ENCODE peak calls at places on chromosomes 4 and X, in eight cellular contexts. L is brain microvascular endothelial cell, V is dorsolateral prefrontal cortex, X is HCT116, P is SK-N-SH, B is fibroblast of lung, Y is A549, U is AG10803. E is an unnamed sample.

GRCh38 chrX:46903458-46904242 is 8.6 kb upstream of the JADE3 start:
- DNase-seq in L (peak), V (peak), X (peak), P (peak), B (peak), Y (peak), U (peak), E (peak)

GRCh38 chr4:48025005-48025404 is 8.4 kb downstream of the NIPAL1 start:
- DNase-seq in L (peak), V (no peak), X (no peak), P (no peak), B (peak), Y (no peak), U (no peak), E (peak)

GRCh38 chr4:4327652-4328121 is 37.6 kb downstream of the ZBTB49 start:
- DNase-seq in L (peak), V (no peak), X (no peak), P (peak), B (no peak), Y (peak), U (peak), E (peak)

GRCh38 chr4:174707277-174707676 is 121.8 kb downstream of the GLRA3 start:
- DNase-seq in L (no peak), V (no peak), X (no peak), P (no peak), B (no peak), Y (no peak), U (no peak), E (no peak)

GRCh38 chr4:38308728-38309315 is 348.6 kb downstream of the PTTG2 start:
- DNase-seq in L (peak), V (no peak), X (no peak), P (no peak), B (peak), Y (no peak), U (peak), E (peak)

GRCh38 chrX:154327026-154327820 is 31.6 kb downstream of the TKTL1 start:
- DNase-seq in L (no peak), V (no peak), X (no peak), P (no peak), B (peak), Y (no peak), U (peak), E (no peak)

GRCh38 chr4:26525136-26525535 is 34.9 kb upstream of the CCKAR start:
- DNase-seq in L (peak), V (no peak), X (no peak), P (no peak), B (peak), Y (no peak), U (peak), E (peak)

GRCh38 chr4:176538217-176538925 is 218.6 kb downstream of the SPCS3 start:
- DNase-seq in L (peak), V (no peak), X (no peak), P (no peak), B (peak), Y (peak), U (peak), E (peak)

GRCh38 chr4:89204624-89205023 is 93.3 kb downstream of the TIGD2 start:
- DNase-seq in L (peak), V (no peak), X (no peak), P (no peak), B (peak), Y (peak), U (no peak), E (peak)

GRCh38 chrX:137432609-137433008 is 133.3 kb upstream of the ZIC3 start:
- DNase-seq in L (no peak), V (no peak), X (no peak), P (peak), B (no peak), Y (peak), U (no peak), E (no peak)

GRCh38 chr4:164937576-164938270 is 39.7 kb downstream of the TRIM61 start:
- DNase-seq in L (peak), V (peak), X (no peak), P (no peak), B (no peak), Y (no peak), U (peak), E (peak)

GRCh38 chrX:24396236-24396929 is 35.9 kb downstream of the SUPT20HL1 start:
- DNase-seq in L (peak), V (no peak), X (no peak), P (no peak), B (peak), Y (no peak), U (peak), E (peak)

GRCh38 chrX:16559206-16559619 is 90.7 kb upstream of the S100G start:
- DNase-seq in L (no peak), V (no peak), X (no peak), P (no peak), B (peak), Y (no peak), U (peak), E (peak)

GRCh38 chrX:121356139-121356849 is 308.9 kb downstream of the GLUD2 start:
- DNase-seq in L (no peak), V (no peak), X (no peak), P (no peak), B (no peak), Y (no peak), U (no peak), E (no peak)

GRCh38 chrX:34578237-34578636 is 78.8 kb downstream of the TMEM47 start:
- DNase-seq in L (peak), V (no peak), X (no peak), P (peak), B (peak), Y (peak), U (peak), E (peak)

GRCh38 chr4:8365353-8365752 is 75.2 kb downstream of the ACOX3 start:
- DNase-seq in L (no peak), V (no peak), X (no peak), P (no peak), B (no peak), Y (no peak), U (no peak), E (no peak)

GRCh38 chr4:185221912-185222311 is 12.5 kb downstream of the SNX25 start:
- DNase-seq in L (no peak), V (no peak), X (no peak), P (no peak), B (no peak), Y (no peak), U (no peak), E (no peak)

GRCh38 chr4:153705743-153706468 is 21.8 kb downstream of the TLR2 start:
- DNase-seq in L (no peak), V (no peak), X (no peak), P (no peak), B (no peak), Y (no peak), U (no peak), E (no peak)

GRCh38 chr4:121706595-121707021 is 9.8 kb upstream of the ANXA5 start:
- DNase-seq in L (peak), V (no peak), X (no peak), P (no peak), B (peak), Y (no peak), U (peak), E (peak)

GRCh38 chr4:140071806-140072205 is 82.2 kb downstream of the MAML3 start:
- DNase-seq in L (peak), V (no peak), X (no peak), P (no peak), B (peak), Y (no peak), U (peak), E (peak)

GRCh38 chrX:79161655-79162054 is 17.2 kb downstream of the GPR174 start:
- DNase-seq in L (no peak), V (no peak), X (no peak), P (no peak), B (no peak), Y (no peak), U (no peak), E (no peak)

GRCh38 chr4:157170321-157170720 is 50.2 kb upstream of the GRIA2 start:
- DNase-seq in L (no peak), V (no peak), X (no peak), P (no peak), B (peak), Y (no peak), U (peak), E (peak)

GRCh38 chrX:83512111-83512510 is 4.0 kb downstream of the POU3F4 start:
- DNase-seq in L (no peak), V (no peak), X (no peak), P (no peak), B (peak), Y (no peak), U (no peak), E (no peak)

GRCh38 chrX:3548743-3549441 is 164.6 kb downstream of the PRKX start:
- DNase-seq in L (peak), V (no peak), X (peak), P (peak), B (peak), Y (peak), U (peak), E (peak)
- H3K4me3 ChIP-seq in L (peak), V (peak), X (no peak), P (peak), B (no peak), Y (peak), U (peak), E (peak)

DNA sequence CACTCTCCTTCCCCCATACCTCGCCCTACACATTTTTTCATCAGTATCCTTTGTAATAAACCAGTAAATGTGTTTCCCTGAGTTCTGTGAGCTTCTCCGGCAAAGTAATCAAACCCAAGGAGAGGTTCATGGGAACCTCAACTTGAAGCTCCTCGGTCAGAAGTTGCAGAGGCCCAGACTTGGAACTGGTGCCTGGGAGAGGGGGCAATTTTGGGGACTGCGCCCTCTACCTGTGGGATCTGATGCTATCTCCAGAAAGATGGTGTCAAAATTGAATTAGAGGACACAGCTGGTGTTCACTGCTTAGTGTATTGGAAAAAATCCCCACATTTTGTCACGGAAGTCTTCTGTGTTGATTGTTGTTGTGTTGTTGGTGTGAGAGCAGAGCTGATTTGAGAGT is 70.6 kb downstream of the ATP11C start:
- DNase-seq in L (no peak), V (no peak), X (no peak), P (no peak), B (no peak), Y (no peak), U (no peak), E (no peak)
- TF ChIP-seq CTCF in L (no peak), V (no peak), X (no peak), P (peak), B (no peak), Y (no peak), U (no peak), E (no peak)

DNA sequence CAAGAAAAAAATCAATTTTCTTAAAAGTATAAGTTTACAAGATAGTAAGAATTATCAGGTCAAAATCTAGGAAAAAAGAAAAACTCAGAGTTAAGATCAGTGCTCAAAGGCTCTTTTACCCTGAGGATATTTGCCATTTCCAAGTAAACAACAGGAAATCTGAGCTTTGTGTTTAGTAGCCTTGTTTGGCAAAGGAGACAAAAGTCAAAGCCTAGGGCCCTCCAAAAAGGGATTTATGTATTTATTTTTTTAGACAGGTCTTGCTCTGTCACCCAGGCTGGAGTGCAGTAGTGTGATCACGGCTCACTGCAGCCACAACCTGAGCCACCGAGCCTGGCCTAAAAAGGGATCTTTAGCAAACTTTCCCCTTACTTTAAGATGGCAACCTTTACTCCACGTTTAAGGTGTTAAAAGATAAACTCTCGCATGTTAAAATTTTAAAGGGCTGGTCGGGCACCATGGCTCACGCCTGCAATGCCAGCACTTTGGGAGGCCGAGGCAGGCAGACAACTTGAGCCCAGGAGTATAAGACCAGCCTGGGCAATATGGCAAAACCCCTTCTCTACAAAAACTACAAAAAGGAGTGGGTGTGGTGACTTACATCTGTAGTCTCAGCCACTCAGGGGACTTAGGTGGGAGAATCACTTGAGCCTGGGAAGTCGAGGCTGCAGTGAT is 21.3 kb upstream of the OPHN1 start:
- DNase-seq in L (no peak), V (no peak), X (no peak), P (no peak), B (no peak), Y (peak), U (no peak), E (no peak)
- H3K4me3 ChIP-seq in L (no peak), V (no peak), X (no peak), P (no peak), B (no peak), Y (no peak), U (no peak), E (no peak)

DNA sequence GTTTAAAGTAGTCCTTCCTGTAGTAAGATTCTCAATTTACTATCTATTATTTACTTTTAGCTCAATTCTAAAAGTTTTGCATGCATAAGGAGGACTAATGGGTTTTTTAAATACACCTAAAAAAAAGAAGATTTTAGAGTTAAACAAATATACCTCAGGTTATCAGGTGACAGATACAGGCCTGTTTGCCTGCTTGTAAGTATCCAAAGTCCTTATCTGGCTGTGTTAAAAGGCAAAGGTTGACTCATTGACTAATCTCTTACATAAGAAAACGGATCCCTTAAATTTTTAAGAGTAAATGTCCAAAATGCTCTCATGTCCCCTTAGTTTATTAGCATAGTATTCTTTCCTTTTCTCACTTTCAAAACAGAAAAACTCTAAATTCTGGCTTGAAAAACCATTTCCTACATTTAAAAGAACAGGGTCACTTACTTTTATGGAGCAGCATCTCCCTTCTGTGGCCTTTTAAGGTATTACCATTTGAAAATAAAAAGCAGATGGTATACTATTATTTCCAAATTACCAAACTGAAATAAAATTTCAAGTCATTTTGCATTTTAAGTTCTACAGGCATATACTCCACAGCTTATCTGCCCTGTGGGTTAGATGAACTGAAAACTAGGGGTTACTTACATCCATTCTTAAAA is 4.5 kb downstream of the CBR4 start:
- DNase-seq in L (no peak), V (no peak), X (no peak), P (no peak), B (no peak), Y (peak), U (peak), E (peak)
- TF ChIP-seq CTCF in L (peak), V (peak), X (peak), P (peak), B (peak), Y (peak), U (peak), E (peak)

DNA sequence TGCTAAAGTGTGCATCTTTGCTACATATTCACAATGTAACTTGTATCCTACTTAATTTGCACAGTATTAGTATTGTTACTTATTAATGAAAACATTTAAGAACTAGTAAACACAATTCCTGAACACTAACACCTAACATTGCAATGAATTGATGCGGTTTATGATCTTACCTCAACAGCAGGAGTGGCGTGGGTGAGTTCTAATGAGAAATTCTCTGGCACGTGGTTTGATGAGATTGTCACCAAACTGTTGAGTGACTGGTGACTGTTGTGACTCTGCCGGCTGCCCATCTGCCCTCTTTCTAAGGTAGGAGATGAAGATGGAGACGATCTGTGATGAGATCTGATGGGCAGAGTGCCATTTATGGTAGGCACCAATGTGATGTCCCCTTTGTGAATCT is 2.9 kb downstream of the PCDH18 start:
- DNase-seq in L (no peak), V (no peak), X (no peak), P (no peak), B (peak), Y (no peak), U (no peak), E (no peak)
- H3K4me3 ChIP-seq in L (peak), V (peak), X (no peak), P (peak), B (peak), Y (no peak), U (peak), E (peak)

DNA sequence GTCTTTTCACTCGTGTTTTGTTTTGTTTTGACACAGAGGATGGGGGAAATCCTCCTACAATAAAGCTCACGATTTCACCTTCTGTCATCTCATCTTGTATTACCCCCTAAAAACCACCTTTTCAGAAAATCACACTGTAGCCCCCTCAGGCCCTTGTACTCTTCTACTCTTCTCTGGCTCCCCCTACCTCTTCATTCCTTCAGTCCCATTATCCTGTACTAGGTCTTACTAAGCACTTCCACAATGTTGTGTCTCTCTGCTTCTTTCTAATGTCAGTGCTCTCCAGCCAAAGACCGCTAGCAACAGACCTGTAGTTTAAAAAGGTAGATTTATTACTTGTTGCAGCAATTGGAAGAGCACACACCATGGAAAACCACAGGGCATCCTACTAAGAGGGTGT is 30.0 kb upstream of the RNF128 start:
- DNase-seq in L (no peak), V (no peak), X (no peak), P (no peak), B (no peak), Y (no peak), U (no peak), E (no peak)
- TF ChIP-seq CTCF in L (no peak), V (no peak), X (no peak), P (no peak), B (no peak), Y (no peak), U (no peak), E (no peak)

GRCh38 chr4:147360301-147360700 is 120.6 kb upstream of the EDNRA start:
- DNase-seq in L (peak), V (no peak), X (no peak), P (no peak), B (peak), Y (no peak), U (peak), E (peak)
- H3K4me3 ChIP-seq in L (no peak), V (no peak), X (no peak), P (no peak), B (no peak), Y (no peak), U (no peak), E (no peak)

DNA sequence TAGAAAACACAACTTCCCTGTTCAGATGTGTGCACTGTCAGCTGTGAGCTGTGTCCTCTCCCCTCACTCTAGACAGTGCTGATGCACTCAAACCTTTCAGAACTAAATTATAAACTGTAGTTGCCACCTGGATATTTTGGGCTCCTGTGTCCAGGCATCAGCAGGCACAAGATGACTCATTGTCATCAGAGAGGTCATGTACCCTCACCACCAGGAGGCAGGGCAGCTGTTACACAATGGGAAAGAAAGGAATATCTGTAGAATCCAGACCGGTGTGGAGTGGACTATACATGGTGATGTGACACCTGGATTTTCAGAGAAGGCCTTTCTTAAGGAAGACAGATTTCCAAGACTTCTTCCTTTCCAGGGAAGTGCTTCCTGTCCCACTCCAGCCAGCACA is 854.4 kb upstream of the AGA start:
- DNase-seq in L (no peak), V (no peak), X (no peak), P (no peak), B (no peak), Y (no peak), U (no peak), E (no peak)
- TF ChIP-seq CTCF in L (no peak), V (no peak), X (no peak), P (no peak), B (no peak), Y (no peak), U (no peak), E (no peak)

GRCh38 chrX:53116101-53116500 is 22.2 kb downstream of the KANTR start:
- DNase-seq in L (peak), V (no peak), X (no peak), P (no peak), B (peak), Y (no peak), U (peak), E (peak)

GRCh38 chrX:53114864-53115549 is 21.1 kb downstream of the KANTR start:
- DNase-seq in L (no peak), V (no peak), X (no peak), P (no peak), B (no peak), Y (no peak), U (no peak), E (no peak)

DNA sequence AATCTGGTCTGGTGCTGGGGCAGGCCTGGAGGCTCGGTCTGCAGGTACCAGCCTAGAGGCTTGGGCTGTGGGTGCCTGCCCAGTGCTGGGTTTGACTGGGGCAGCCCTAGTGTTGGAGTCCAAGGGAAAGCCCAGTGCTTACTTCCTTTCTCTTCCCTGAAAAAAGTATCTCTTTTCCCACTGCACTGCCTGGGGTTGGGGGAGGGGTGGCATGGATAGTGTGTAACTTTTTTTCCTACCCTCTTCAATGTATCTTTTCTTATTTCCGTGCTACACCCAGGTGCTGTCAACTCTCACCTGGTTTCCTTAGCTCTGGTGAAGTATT is 21.6 kb downstream of the KANTR start:
- DNase-seq in L (no peak), V (no peak), X (no peak), P (no peak), B (no peak), Y (no peak), U (no peak), E (no peak)
- H3K4me3 ChIP-seq in L (no peak), V (no peak), X (no peak), P (no peak), B (no peak), Y (no peak), U (no peak), E (no peak)

DNA sequence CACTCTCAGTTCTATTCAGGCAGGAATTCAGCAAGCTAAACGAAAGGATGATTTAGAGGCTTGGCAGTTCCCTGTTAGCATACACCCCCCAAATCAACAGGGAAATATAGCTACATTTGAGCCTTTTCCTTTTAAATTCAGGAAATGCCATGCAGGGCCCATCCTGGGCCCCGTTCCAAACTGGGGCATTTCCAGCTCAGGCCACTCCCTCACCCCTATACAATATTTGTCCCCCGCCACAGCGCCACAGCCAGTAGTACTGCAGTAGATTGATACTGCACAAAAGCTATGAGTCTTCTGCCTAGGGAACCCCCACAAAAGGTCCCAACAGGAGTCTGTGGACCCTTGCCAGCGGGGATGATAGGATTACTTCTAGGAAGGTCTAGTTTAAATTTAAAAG is 102.0 kb upstream of the MAPK10 start:
- DNase-seq in L (no peak), V (no peak), X (no peak), P (no peak), B (no peak), Y (no peak), U (no peak), E (no peak)
- TF ChIP-seq CTCF in L (no peak), V (no peak), X (no peak), P (no peak), B (no peak), Y (no peak), U (no peak), E (no peak)

E was measured in fibroblast of mammary gland.